ENCODE peak calls at places on chromosomes 11 and 22, in five cellular contexts. R, G, Z, S and F are unnamed samples.

GRCh38 chr22:19195796-19196731 is 17.5 kb upstream of the SLC25A1 start:
- DNase-seq in R (no peak), G (no peak), Z (no peak), S (no peak), F (no peak)

GRCh38 chr11:75893202-75893601 is 78.2 kb downstream of the UVRAG start:
- DNase-seq in R (no peak), G (no peak), Z (no peak), S (no peak), F (no peak)

GRCh38 chr22:28052818-28053217 is 133.8 kb upstream of the PITPNB start:
- DNase-seq in R (no peak), G (peak), Z (no peak), S (no peak), F (no peak)

GRCh38 chr11:88555018-88555828 is 217.7 kb upstream of the CTSC start:
- DNase-seq in R (no peak), G (no peak), Z (no peak), S (no peak), F (no peak)

GRCh38 chr11:134223066-134223465 is 701 bp downstream of the NCAPD3 start:
- DNase-seq in R (no peak), G (no peak), Z (no peak), S (no peak), F (no peak)

GRCh38 chr22:41094036-41094435 is 1.6 kb downstream of the EP300 start:
- DNase-seq in R (no peak), G (peak), Z (no peak), S (no peak), F (no peak)

GRCh38 chr11:19872526-19873135 is 160.0 kb downstream of the NAV2 start:
- DNase-seq in R (no peak), G (peak), Z (no peak), S (no peak), F (no peak)

GRCh38 chr11:119593346-119593745 is 135.7 kb downstream of the NECTIN1 start:
- DNase-seq in R (no peak), G (no peak), Z (no peak), S (no peak), F (no peak)

GRCh38 chr22:48500481-48501230 is 1327.0 kb downstream of the BRD1 start:
- DNase-seq in R (no peak), G (no peak), Z (no peak), S (no peak), F (no peak)

GRCh38 chr11:121356357-121356756 is 63.8 kb downstream of the SC5D start:
- DNase-seq in R (no peak), G (no peak), Z (no peak), S (no peak), F (no peak)

GRCh38 chr11:8544807-8545206 is 49.2 kb downstream of the STK33 start:
- DNase-seq in R (no peak), G (no peak), Z (no peak), S (no peak), F (no peak)

GRCh38 chr11:118917488-118918127 is 8.1 kb downstream of the BCL9L start:
- DNase-seq in R (no peak), G (peak), Z (no peak), S (peak), F (no peak)

GRCh38 chr11:119793335-119793984 is 64.5 kb upstream of the NECTIN1 start:
- DNase-seq in R (no peak), G (no peak), Z (no peak), S (no peak), F (no peak)

GRCh38 chr11:1074244-1075221 is at the start of gene MUC2:
- DNase-seq in R (no peak), G (no peak), Z (no peak), S (no peak), F (no peak)

GRCh38 chr11:128949791-128950454 is 7.3 kb upstream of the TP53AIP1 start:
- DNase-seq in R (no peak), G (no peak), Z (no peak), S (no peak), F (no peak)